ENCODE peak calls at places on chromosomes 4 and X, in six cellular contexts. R is tibial nerve, F is colonic mucosa, B is progenitor cell of endocrine pancreas, N is upper lobe of right lung, Y is GM13976. A is an unnamed sample.

GRCh38 chrX:47560179-47560830 is 700 bp upstream of the ARAF start:
- DNase-seq in R (no peak), F (no peak), B (no peak), N (no peak), Y (no peak), A (no peak)

GRCh38 chr4:85398276-85398675 is 76.7 kb upstream of the ARHGAP24 start:
- DNase-seq in R (no peak), F (no peak), B (no peak), N (no peak), Y (no peak), A (peak; percentile 34)

GRCh38 chrX:115892056-115892708 is 278.4 kb upstream of the AGTR2 start:
- DNase-seq in R (no peak), F (peak; percentile 49), B (no peak), N (no peak), Y (no peak), A (no peak)

GRCh38 chrX:63513825-63514574 is 162.9 kb upstream of the SPIN4 start:
- DNase-seq in R (peak; percentile 18), F (no peak), B (no peak), N (no peak), Y (no peak), A (peak; percentile 52)

GRCh38 chr4:68463796-68464195 is 16.5 kb downstream of the TMPRSS11E start:
- DNase-seq in R (no peak), F (no peak), B (no peak), N (no peak), Y (no peak), A (peak; percentile 4)

GRCh38 chr4:184907216-184907615 is 81.4 kb upstream of the ACSL1 start:
- DNase-seq in R (no peak), F (no peak), B (no peak), N (no peak), Y (no peak), A (no peak)

GRCh38 chr4:133402616-133403015 is 253.5 kb downstream of the PCDH10 start:
- DNase-seq in R (no peak), F (no peak), B (no peak), N (no peak), Y (no peak), A (peak; percentile 43)

GRCh38 chr4:137961051-137961438 is 281.1 kb downstream of the SLC7A11 start:
- DNase-seq in R (no peak), F (no peak), B (no peak), N (no peak), Y (no peak), A (peak; percentile 74)

GRCh38 chr4:86338989-86339388 is 20.9 kb downstream of the MAPK10 start:
- DNase-seq in R (no peak), F (no peak), B (no peak), N (no peak), Y (no peak), A (peak; percentile 90)

GRCh38 chr4:38266616-38267015 is 306.4 kb downstream of the PTTG2 start:
- DNase-seq in R (no peak), F (peak; percentile 37), B (no peak), N (no peak), Y (no peak), A (peak; percentile 56)

GRCh38 chr4:95627709-95628108 is 78.9 kb upstream of the UNC5C start:
- DNase-seq in R (no peak), F (no peak), B (no peak), N (no peak), Y (no peak), A (no peak)

GRCh38 chr4:40327340-40327739 is 7.8 kb upstream of the CHRNA9 start:
- DNase-seq in R (no peak), F (no peak), B (no peak), N (no peak), Y (no peak), A (no peak)

GRCh38 chr4:180057891-180058643 is 2185.1 kb upstream of the TENM3 start:
- DNase-seq in R (no peak), F (peak; percentile 42), B (peak; percentile 40), N (peak; percentile 69), Y (peak; percentile 71), A (no peak)

GRCh38 chr4:78721739-78722138 is 54.4 kb upstream of the BMP2K start:
- DNase-seq in R (no peak), F (no peak), B (no peak), N (no peak), Y (no peak), A (no peak)

GRCh38 chr4:109721033-109721432 is 8.8 kb downstream of the PLA2G12A start:
- DNase-seq in R (no peak), F (no peak), B (no peak), N (no peak), Y (no peak), A (no peak)

GRCh38 chrX:153662266-153662665 is 11.3 kb downstream of the PNCK start:
- DNase-seq in R (peak; percentile 24), F (peak; percentile 61), B (peak; percentile 27), N (peak; percentile 73), Y (peak; percentile 23), A (no peak)

GRCh38 chr4:155777971-155778710 is 19.3 kb downstream of the GUCY1B1 start:
- DNase-seq in R (no peak), F (no peak), B (no peak), N (no peak), Y (no peak), A (no peak)

GRCh38 chrX:54447461-54447860 is 7.3 kb downstream of the TSR2 start:
- DNase-seq in R (no peak), F (no peak), B (no peak), N (no peak), Y (no peak), A (no peak)

GRCh38 chrX:153744210-153745066 is 19.6 kb upstream of the PLXNB3 start:
- DNase-seq in R (no peak), F (peak; percentile 51), B (no peak), N (no peak), Y (no peak), A (no peak)

GRCh38 chr4:5547651-5548249 is 160.6 kb downstream of the EVC2 start:
- DNase-seq in R (no peak), F (no peak), B (no peak), N (no peak), Y (no peak), A (no peak)
- TF ChIP-seq CTCF in R (no peak), F (no peak), B (no peak), N (no peak), Y (no peak), A (no peak)

GRCh38 chrX:40299028-40299479 is 201.3 kb upstream of the BCOR start:
- DNase-seq in R (peak; percentile 5), F (no peak), B (no peak), N (no peak), Y (no peak), A (no peak)
- TF ChIP-seq CTCF in R (no peak), F (no peak), B (peak; percentile 26), N (peak; percentile 6), Y (no peak), A (peak; percentile 38)

DNA sequence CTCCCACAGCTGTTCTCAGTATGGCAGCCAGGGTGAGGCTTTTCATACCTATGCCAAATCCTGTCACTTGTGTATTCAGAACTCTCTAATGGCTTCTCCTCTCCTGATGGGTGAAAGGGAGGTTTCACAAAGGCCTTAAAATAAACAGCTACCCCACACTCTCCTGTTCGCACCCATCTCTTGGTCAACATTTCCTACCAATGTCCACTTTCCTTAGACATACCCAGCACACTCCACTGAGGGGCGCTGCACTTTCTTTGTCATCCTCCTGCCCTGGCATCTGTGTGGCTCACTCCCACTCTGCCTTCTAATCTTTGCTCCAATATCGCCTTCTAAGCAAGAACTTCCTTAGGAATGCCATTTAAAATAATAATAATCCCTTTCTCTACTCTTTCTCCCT is 313.3 kb downstream of the PPP3CA start:
- DNase-seq in R (no peak), F (no peak), B (no peak), N (no peak), Y (no peak), A (no peak)
- TF ChIP-seq CTCF in R (no peak), F (no peak), B (no peak), N (no peak), Y (no peak), A (peak; percentile 21)

GRCh38 chr4:10160280-10160856 is 43.8 kb upstream of the WDR1 start:
- DNase-seq in R (no peak), F (no peak), B (no peak), N (no peak), Y (no peak), A (peak; percentile 41)
- TF ChIP-seq CTCF in R (no peak), F (peak; percentile 25), B (peak; percentile 46), N (peak; percentile 16), Y (no peak), A (peak; percentile 70)

GRCh38 chrX:134688839-134689238 is 30.6 kb upstream of the PLAC1 start:
- DNase-seq in R (no peak), F (no peak), B (no peak), N (no peak), Y (no peak), A (peak; percentile 43)

GRCh38 chrX:134691453-134691852 is 33.2 kb upstream of the PLAC1 start:
- DNase-seq in R (no peak), F (no peak), B (no peak), N (no peak), Y (no peak), A (no peak)

GRCh38 chrX:134685662-134686061 is 27.4 kb upstream of the PLAC1 start:
- DNase-seq in R (no peak), F (no peak), B (no peak), N (no peak), Y (no peak), A (peak; percentile 47)

GRCh38 chrX:134684956-134685355 is 26.7 kb upstream of the PLAC1 start:
- DNase-seq in R (no peak), F (no peak), B (no peak), N (no peak), Y (no peak), A (no peak)

DNA sequence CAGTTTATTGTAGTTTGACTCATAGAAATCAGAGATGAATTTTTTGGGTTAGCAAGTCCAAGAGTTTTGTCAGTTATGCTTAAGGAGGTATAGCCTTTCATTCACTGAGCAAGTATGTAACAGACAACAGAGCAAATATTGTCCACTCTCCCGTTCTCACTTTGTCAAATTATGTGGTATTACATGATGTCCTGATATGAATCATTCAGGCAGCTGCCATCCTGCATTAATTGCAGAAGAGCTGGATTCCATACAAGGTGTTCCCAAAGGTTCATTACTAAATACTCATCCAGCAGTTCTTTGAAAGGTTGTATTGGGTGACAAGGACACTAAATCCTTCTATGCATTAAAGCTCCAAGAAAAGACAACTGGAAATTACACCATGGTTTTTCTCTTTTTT is 29.9 kb upstream of the PLAC1 start:
- DNase-seq in R (no peak), F (no peak), B (no peak), N (no peak), Y (no peak), A (no peak)
- TF ChIP-seq CTCF in R (no peak), F (no peak), B (no peak), N (no peak), Y (no peak), A (no peak)

GRCh38 chr4:186942745-186943606 is 219.3 kb upstream of the FAT1 start:
- DNase-seq in R (peak; percentile 36), F (peak; percentile 63), B (no peak), N (no peak), Y (no peak), A (no peak)
- TF ChIP-seq CTCF in R (no peak), F (no peak), B (no peak), N (no peak), Y (no peak), A (no peak)

A was measured in HFFc6.